ENCODE peak calls at places on chromosome 6, in four cellular contexts. U, Q, J and H are unnamed samples.

GRCh38 chr6:141212296-141212695 is 920.4 kb upstream of the GJE1 start:
- DNase-seq in Q (no peak), U (no peak), J (no peak), H (no peak)

GRCh38 chr6:140073456-140073855 is 699.0 kb upstream of the CITED2 start:
- DNase-seq in J (peak), Q (no peak), U (no peak), H (no peak)

GRCh38 chr6:168574699-168575195 is 133.8 kb downstream of the SMOC2 start:
- DNase-seq in J (no peak), U (no peak), Q (no peak), H (no peak)

GRCh38 chr6:47235964-47236760 is 73.5 kb downstream of the TNFRSF21 start:
- DNase-seq in Q (no peak), J (no peak), U (peak), H (no peak)

GRCh38 chr6:70051197-70051596 is 184.8 kb downstream of the COL19A1 start:
- DNase-seq in U (no peak), J (no peak), Q (no peak), H (no peak)

GRCh38 chr6:54074591-54075195 is 36.5 kb upstream of the MLIP start:
- DNase-seq in U (no peak), Q (no peak), J (no peak), H (no peak)

GRCh38 chr6:42569102-42570028 is 5.5 kb downstream of the UBR2 start:
- DNase-seq in J (peak), Q (no peak), U (no peak), H (peak)

GRCh38 chr6:7176208-7176607 is 68.4 kb downstream of the RREB1 start:
- DNase-seq in U (no peak), Q (no peak), J (no peak), H (no peak)

GRCh38 chr6:14619419-14619781 is 501.8 kb downstream of the CD83 start:
- DNase-seq in U (no peak), Q (no peak), J (no peak), H (no peak)

GRCh38 chr6:77457720-77458349 is 5.5 kb downstream of the HTR1B start:
- DNase-seq in J (peak), Q (peak), U (no peak), H (peak)

GRCh38 chr6:24581084-24581669 is 64.8 kb downstream of the KIAA0319 start:
- DNase-seq in J (peak), U (peak), Q (peak), H (peak)

GRCh38 chr6:28953039-28953872 is 29.5 kb upstream of the TRIM27 start:
- DNase-seq in J (peak), U (no peak), Q (no peak), H (peak)

GRCh38 chr6:36131517-36132220 is 1.4 kb downstream of the MAPK13 start:
- DNase-seq in Q (peak), U (peak), J (peak), H (peak)

GRCh38 chr6:163494279-163494727 is 79.8 kb downstream of the QKI start:
- DNase-seq in Q (no peak), J (no peak), U (no peak), H (no peak)

GRCh38 chr6:26217714-26218075 is 130.5 kb downstream of the HFE start:
- DNase-seq in J (no peak), U (no peak), Q (no peak), H (peak)

GRCh38 chr6:75315978-75316377 is 31.4 kb upstream of the TMEM30A start:
- DNase-seq in U (no peak), J (no peak), Q (no peak), H (no peak)

GRCh38 chr6:82910394-82910793 is 155.2 kb downstream of the UBE3D start:
- DNase-seq in Q (no peak), U (no peak), J (no peak), H (no peak)

GRCh38 chr6:49088631-49089030 is 374.4 kb downstream of the MMUT start:
- DNase-seq in Q (no peak), U (no peak), J (no peak), H (no peak)

GRCh38 chr6:142794424-142794823 is 150.6 kb downstream of the HIVEP2 start:
- DNase-seq in Q (no peak), U (no peak), J (no peak), H (no peak)

GRCh38 chr6:158131926-158132325 is 36.1 kb downstream of the SERAC1 start:
- DNase-seq in U (no peak), J (peak), Q (no peak), H (peak)

GRCh38 chr6:125714431-125715090 is 34.9 kb upstream of the HEY2 start:
- DNase-seq in Q (no peak), J (no peak), U (no peak), H (no peak)

GRCh38 chr6:10555625-10556309 is 34.6 kb downstream of the GCNT2 start:
- DNase-seq in U (peak), J (peak), Q (peak), H (peak)

GRCh38 chr6:24933868-24934401 is 1.8 kb downstream of the RIPOR2 start:
- DNase-seq in U (no peak), Q (no peak), J (no peak), H (peak)

GRCh38 chr6:89023591-89024441 is 56.7 kb upstream of the PNRC1 start:
- DNase-seq in U (no peak), J (no peak), Q (no peak), H (no peak)

GRCh38 chr6:159044899-159045727 is at the start of gene TAGAP:
- DNase-seq in U (no peak), J (peak), Q (peak), H (peak)

GRCh38 chr6:107853226-107853625 is 29.1 kb upstream of the SCML4 start:
- DNase-seq in U (no peak), Q (no peak), J (no peak), H (no peak)

GRCh38 chr6:37011656-37012378 is 6.4 kb downstream of the FGD2 start:
- DNase-seq in U (no peak), Q (no peak), J (peak), H (no peak)

GRCh38 chr6:54718541-54719023 is 128.0 kb upstream of the FAM83B start:
- DNase-seq in U (no peak), Q (no peak), J (no peak), H (no peak)

GRCh38 chr6:39785281-39785680 is 6.9 kb upstream of the DAAM2 start:
- DNase-seq in U (no peak), J (no peak), Q (no peak), H (no peak)

GRCh38 chr6:85015396-85015990 is 251.1 kb upstream of the TBX18 start:
- DNase-seq in U (no peak), Q (no peak), J (peak), H (peak)

GRCh38 chr6:109314313-109314712 is 68.0 kb downstream of the CD164 start:
- DNase-seq in Q (no peak), U (no peak), J (no peak), H (no peak)

GRCh38 chr6:83708546-83708969 is 343 bp downstream of the SNAP91 start:
- DNase-seq in U (no peak), Q (no peak), J (no peak), H (no peak)

GRCh38 chr6:68975064-68975463 is 340.0 kb downstream of the ADGRB3 start:
- DNase-seq in Q (no peak), J (no peak), U (no peak), H (no peak)

GRCh38 chr6:32168807-32169206 is 4.4 kb downstream of the EGFL8 start:
- DNase-seq in Q (no peak), U (peak), J (peak), H (no peak)

GRCh38 chr6:142846459-142846831 is 98.5 kb downstream of the HIVEP2 start:
- DNase-seq in J (peak), U (no peak), Q (no peak), H (no peak)

GRCh38 chr6:156942266-156942665 is 165.1 kb downstream of the ARID1B start:
- DNase-seq in J (no peak), U (no peak), Q (no peak), H (no peak)

GRCh38 chr6:56246941-56247653 is at the start of gene COL21A1:
- DNase-seq in U (peak), J (no peak), Q (peak), H (no peak)

GRCh38 chr6:143745160-143746133 is 67.7 kb downstream of the PHACTR2 start:
- DNase-seq in U (no peak), Q (no peak), J (peak), H (no peak)

GRCh38 chr6:34490390-34491090 is 24.7 kb downstream of the PACSIN1 start:
- DNase-seq in Q (no peak), J (no peak), U (no peak), H (no peak)
- TF ChIP-seq POLR2A in Q (no peak), J (no peak), U (no peak), H (no peak)

DNA sequence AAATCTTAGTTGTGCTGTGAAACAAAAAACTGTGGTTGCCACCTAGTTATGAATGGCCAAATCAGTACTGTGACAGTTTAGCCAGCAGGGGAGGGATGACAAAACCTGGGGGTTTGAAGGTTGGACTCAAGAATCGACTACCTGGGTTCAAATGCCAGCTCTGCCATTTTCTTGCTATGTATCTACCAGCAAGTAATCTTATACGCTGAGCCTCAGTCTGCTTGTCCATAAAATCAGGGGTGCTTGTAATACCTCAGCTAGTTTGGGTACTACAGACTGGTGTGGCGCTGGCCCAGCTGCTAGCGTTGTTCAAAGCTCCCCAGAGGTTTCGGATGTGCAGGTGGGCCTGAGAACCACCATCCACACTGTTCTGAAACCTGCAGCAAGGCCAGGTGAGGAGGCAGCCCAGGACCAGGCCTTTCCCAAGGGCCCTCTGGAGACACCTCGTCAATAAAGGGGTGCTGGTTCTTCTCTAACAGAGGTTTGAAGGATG is 40.4 kb downstream of the TRAM2 start:
- DNase-seq in U (no peak), Q (no peak), J (no peak), H (no peak)
- TF ChIP-seq POLR2A in U (no peak), Q (no peak), J (no peak), H (no peak)

GRCh38 chr6:150006961-150007464 is 18.3 kb downstream of the RAET1L start:
- DNase-seq in U (no peak), Q (no peak), J (peak), H (peak)

GRCh38 chr6:150002710-150003109 is 22.6 kb downstream of the RAET1L start:
- DNase-seq in U (no peak), Q (no peak), J (no peak), H (no peak)

GRCh38 chr6:150004101-150004782 is 21.1 kb downstream of the RAET1L start:
- DNase-seq in U (no peak), Q (no peak), J (no peak), H (no peak)

GRCh38 chr6:150005761-150006651 is 19.3 kb downstream of the RAET1L start:
- DNase-seq in Q (no peak), U (no peak), J (no peak), H (peak)

DNA sequence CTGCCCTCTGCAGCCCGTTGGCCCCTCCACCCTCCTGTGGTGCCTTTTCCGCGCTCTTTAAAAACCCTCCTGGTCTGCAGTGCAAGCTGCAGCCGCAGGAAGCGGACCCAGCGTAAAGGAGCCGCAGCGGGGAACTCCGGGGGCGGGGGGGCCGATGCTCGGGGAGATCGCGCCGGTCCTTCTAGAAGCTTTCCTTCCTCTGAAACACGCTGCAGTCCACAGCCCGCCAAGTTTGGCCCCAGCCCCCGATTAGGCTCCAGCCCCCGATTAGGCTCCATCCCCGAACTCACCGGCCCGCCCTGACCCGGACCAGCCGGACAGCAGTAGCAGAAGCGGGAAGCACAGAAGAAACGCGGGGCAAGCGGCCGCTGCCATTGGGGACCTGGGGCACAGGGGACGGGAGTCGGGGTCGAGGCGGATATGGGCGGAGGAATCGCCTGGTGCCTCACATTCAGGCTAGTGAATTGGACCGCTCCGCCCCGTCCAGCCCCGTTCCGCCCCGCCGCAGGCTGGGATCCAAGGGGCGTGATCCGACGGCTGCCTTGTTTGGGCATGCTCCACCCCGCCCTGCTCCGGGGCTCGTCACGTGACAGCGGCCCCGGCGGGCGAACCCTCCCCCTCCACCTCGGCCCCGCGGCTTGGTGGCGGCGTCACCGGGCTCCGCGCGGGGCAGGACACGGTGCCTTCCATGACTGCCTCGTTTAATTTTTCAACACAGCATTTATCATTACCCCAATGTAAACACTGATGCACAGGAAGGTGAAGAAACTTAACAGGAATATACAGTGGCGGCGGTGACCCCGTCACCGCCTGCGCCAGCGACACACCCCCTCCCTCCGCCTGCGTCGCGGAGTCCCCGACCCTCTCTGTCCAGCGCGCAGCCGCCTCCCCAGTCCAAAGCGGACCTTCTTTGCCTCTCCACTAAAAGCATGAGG is 20.3 kb downstream of the RAET1L start:
- DNase-seq in Q (peak), U (peak), J (peak), H (peak)
- TF ChIP-seq POLR2A in Q (no peak), U (no peak), J (no peak), H (no peak)

GRCh38 chr6:166959906-166960608 is 3.7 kb upstream of the RNASET2 start:
- DNase-seq in U (no peak), Q (no peak), J (no peak), H (no peak)

GRCh38 chr6:166957805-166958076 is 1.4 kb upstream of the RNASET2 start:
- DNase-seq in U (no peak), J (no peak), Q (no peak), H (no peak)

GRCh38 chr6:166957087-166957804 is 896 bp upstream of the RNASET2 start:
- DNase-seq in U (peak), J (no peak), Q (peak), H (peak)

GRCh38 chr6:166960609-166960978 is 4.2 kb upstream of the RNASET2 start:
- DNase-seq in J (no peak), U (no peak), Q (no peak), H (no peak)

DNA sequence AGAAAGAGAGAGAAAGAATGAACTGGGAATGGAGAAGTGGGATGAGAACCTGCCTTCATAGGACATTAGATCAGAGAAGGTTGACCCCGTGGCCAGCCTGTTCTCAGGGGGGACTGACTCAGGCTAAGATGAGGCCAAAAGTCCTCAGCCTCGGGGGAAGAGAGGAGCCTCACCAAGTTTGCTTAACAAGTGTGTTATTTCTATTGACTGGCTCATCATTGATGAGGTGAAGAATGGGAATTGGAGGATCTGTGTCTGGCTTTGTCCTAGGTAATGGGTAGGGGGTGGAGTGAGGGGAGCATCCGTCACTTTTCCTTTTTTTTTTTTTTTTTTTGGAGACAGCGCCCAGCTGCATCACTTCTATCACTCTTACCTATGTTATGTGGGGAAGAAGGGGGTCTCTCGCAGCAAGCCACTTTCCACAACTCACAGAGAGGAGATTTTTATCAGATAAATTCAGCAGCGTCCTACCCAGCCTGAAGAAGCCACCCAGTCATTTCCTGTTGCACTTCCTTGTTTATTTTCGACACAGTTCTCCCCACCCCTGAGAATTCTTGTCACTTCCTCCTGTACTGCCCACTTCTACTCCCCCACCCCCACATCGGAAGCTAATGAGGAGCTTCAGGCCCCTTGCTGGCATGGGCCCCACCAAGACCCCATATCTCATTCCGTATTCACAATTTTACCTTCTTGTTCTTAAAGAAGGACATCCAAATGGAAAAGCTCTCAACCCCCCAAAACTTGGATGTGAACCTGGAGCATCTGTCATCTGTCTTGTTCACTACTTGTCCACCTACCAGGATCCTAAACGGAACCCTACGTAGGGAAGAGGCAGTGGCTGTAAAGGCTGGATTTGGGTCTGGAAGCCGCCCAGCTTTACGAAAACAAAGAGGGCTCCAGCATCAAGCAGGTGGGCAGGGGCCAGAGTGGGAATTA is 2.8 kb upstream of the RNASET2 start:
- DNase-seq in J (no peak), U (no peak), Q (no peak), H (no peak)
- TF ChIP-seq POLR2A in J (no peak), U (no peak), Q (no peak), H (no peak)

DNA sequence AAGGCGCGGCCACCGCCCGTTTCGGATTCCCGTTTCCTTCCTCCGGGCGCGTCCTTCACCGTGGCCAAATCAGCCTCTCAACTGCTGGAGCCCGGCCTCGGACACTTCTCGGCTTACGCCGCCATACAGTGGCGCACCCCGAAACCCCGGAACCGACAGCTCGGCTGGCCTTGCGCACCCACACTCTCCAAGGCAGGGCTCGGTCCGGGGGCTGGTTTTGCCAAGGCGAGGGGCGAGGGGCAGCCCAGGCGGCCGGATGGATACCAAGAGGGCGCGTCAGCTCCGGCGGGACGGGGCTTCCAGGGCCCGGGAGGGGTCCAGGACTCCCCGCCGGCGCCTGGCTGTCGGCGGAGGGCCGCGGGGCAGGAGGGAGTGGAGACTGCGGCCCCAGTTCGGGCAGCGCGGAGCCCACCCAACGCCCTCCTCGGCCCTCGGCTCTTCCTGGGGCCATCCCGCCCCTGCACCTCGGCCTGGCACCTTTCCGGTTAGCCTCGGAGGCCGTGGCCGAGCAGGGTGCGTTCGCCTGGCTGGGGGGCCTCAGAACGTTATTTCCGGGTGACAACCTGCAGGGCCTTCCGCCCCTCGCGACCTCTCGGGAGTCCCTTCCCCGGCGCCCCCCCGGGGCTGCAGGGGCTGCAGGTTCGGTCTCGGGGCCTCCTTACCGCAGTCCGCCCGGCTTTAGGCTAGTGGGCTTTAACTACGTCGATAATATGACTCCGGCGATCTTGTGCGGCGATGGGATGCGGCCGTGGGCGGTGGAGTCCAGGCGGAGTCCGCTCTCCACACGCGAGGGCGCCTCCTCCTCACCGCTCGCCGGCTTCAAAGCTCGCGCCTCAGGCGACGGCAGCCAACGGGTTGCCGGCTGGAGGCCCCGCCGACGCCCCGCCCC is 697 bp upstream of the CEP43 start:
- DNase-seq in Q (peak), J (no peak), U (peak), H (peak)
- TF ChIP-seq POLR2A in Q (no peak), J (peak), U (no peak), H (peak)

GRCh38 chr6:79234150-79235022 is at the start of gene HMGN3:
- DNase-seq in U (peak), J (peak), Q (peak), H (peak)
- TF ChIP-seq POLR2A in U (peak), J (no peak), Q (peak), H (peak)